ENCODE peak calls at places on chromosomes 12 and 14, in ten cellular contexts. One of them, this sample, is unnamed. For H3K4me1, the result is how much of the 10 kb centered on the place peaks cover.

GRCh38 chr12:118189761-118190181 is 53.8 kb downstream of the PEBP1 start:
- DNase-seq in aorta: peak
- DNase-seq in astrocyte: peak
- DNase-seq in neuronal stem cell: peak
- DNase-seq in uterus: no peak
- DNase-seq in naive thymus-derived CD4-positive, alpha-beta T cell: no peak
- DNase-seq in CD8-positive, alpha-beta T cell: no peak
- DNase-seq in cardiac muscle cell: peak
- DNase-seq in hepatocyte: peak
- DNase-seq in mammary epithelial cell: peak
- DNase-seq in this sample: no peak

GRCh38 chr12:44558340-44559100 is 317.6 kb downstream of the NELL2 start:
- DNase-seq in uterus: no peak
- DNase-seq in naive thymus-derived CD4-positive, alpha-beta T cell: no peak
- DNase-seq in aorta: no peak
- DNase-seq in mammary epithelial cell: no peak
- DNase-seq in CD8-positive, alpha-beta T cell: no peak
- DNase-seq in astrocyte: no peak
- DNase-seq in cardiac muscle cell: no peak
- DNase-seq in hepatocyte: no peak
- DNase-seq in neuronal stem cell: no peak
- DNase-seq in this sample: no peak

GRCh38 chr12:108305520-108305919 is 33.6 kb downstream of the CMKLR1 start:
- DNase-seq in hepatocyte: peak
- DNase-seq in naive thymus-derived CD4-positive, alpha-beta T cell: no peak
- DNase-seq in aorta: peak
- DNase-seq in neuronal stem cell: no peak
- DNase-seq in astrocyte: peak
- DNase-seq in cardiac muscle cell: peak
- DNase-seq in mammary epithelial cell: peak
- DNase-seq in uterus: peak
- DNase-seq in CD8-positive, alpha-beta T cell: no peak
- DNase-seq in this sample: no peak

GRCh38 chr12:79016181-79016580 is 151.6 kb downstream of the SYT1 start:
- DNase-seq in cardiac muscle cell: no peak
- DNase-seq in mammary epithelial cell: no peak
- DNase-seq in CD8-positive, alpha-beta T cell: no peak
- DNase-seq in aorta: no peak
- DNase-seq in uterus: no peak
- DNase-seq in neuronal stem cell: no peak
- DNase-seq in naive thymus-derived CD4-positive, alpha-beta T cell: no peak
- DNase-seq in astrocyte: no peak
- DNase-seq in hepatocyte: no peak
- DNase-seq in this sample: no peak

GRCh38 chr14:77107228-77107627 is 9.2 kb downstream of the CIPC start:
- DNase-seq in uterus: no peak
- DNase-seq in astrocyte: no peak
- DNase-seq in hepatocyte: no peak
- DNase-seq in mammary epithelial cell: no peak
- DNase-seq in neuronal stem cell: no peak
- DNase-seq in naive thymus-derived CD4-positive, alpha-beta T cell: no peak
- DNase-seq in CD8-positive, alpha-beta T cell: no peak
- DNase-seq in cardiac muscle cell: peak
- DNase-seq in aorta: no peak
- DNase-seq in this sample: no peak

GRCh38 chr14:53900499-53900898 is 56.1 kb downstream of the BMP4 start:
- DNase-seq in CD8-positive, alpha-beta T cell: no peak
- DNase-seq in naive thymus-derived CD4-positive, alpha-beta T cell: no peak
- DNase-seq in cardiac muscle cell: peak
- DNase-seq in uterus: peak
- DNase-seq in hepatocyte: no peak
- DNase-seq in mammary epithelial cell: no peak
- DNase-seq in aorta: no peak
- DNase-seq in astrocyte: no peak
- DNase-seq in neuronal stem cell: no peak
- DNase-seq in this sample: no peak

GRCh38 chr14:92513204-92513965 is at the start of gene RIN3:
- DNase-seq in uterus: peak
- DNase-seq in astrocyte: peak
- DNase-seq in hepatocyte: peak
- DNase-seq in cardiac muscle cell: peak
- DNase-seq in CD8-positive, alpha-beta T cell: peak
- DNase-seq in aorta: peak
- DNase-seq in naive thymus-derived CD4-positive, alpha-beta T cell: peak
- DNase-seq in neuronal stem cell: peak
- DNase-seq in mammary epithelial cell: peak
- DNase-seq in this sample: peak

GRCh38 chr14:71179046-71179445 is 271.8 kb downstream of the PCNX1 start:
- DNase-seq in hepatocyte: no peak
- DNase-seq in uterus: no peak
- DNase-seq in aorta: no peak
- DNase-seq in CD8-positive, alpha-beta T cell: no peak
- DNase-seq in neuronal stem cell: no peak
- DNase-seq in astrocyte: no peak
- DNase-seq in cardiac muscle cell: no peak
- DNase-seq in naive thymus-derived CD4-positive, alpha-beta T cell: no peak
- DNase-seq in mammary epithelial cell: no peak
- DNase-seq in this sample: no peak

GRCh38 chr14:68781161-68782021 is 11.5 kb downstream of the ZFP36L1 start:
- DNase-seq in neuronal stem cell: no peak
- DNase-seq in cardiac muscle cell: no peak
- DNase-seq in uterus: peak
- DNase-seq in CD8-positive, alpha-beta T cell: peak
- DNase-seq in aorta: no peak
- DNase-seq in hepatocyte: peak
- DNase-seq in naive thymus-derived CD4-positive, alpha-beta T cell: peak
- DNase-seq in astrocyte: no peak
- DNase-seq in mammary epithelial cell: no peak
- DNase-seq in this sample: no peak

GRCh38 chr12:122003646-122004611 is 17.8 kb upstream of the BCL7A start:
- DNase-seq in neuronal stem cell: no peak
- DNase-seq in hepatocyte: no peak
- DNase-seq in aorta: peak
- DNase-seq in cardiac muscle cell: peak
- DNase-seq in naive thymus-derived CD4-positive, alpha-beta T cell: no peak
- DNase-seq in astrocyte: peak
- DNase-seq in CD8-positive, alpha-beta T cell: no peak
- DNase-seq in mammary epithelial cell: no peak
- DNase-seq in uterus: no peak
- DNase-seq in this sample: no peak

GRCh38 chr12:9751204-9752144 is 9.2 kb downstream of the CD69 start:
- DNase-seq in astrocyte: no peak
- DNase-seq in naive thymus-derived CD4-positive, alpha-beta T cell: peak
- DNase-seq in cardiac muscle cell: peak
- DNase-seq in neuronal stem cell: no peak
- DNase-seq in CD8-positive, alpha-beta T cell: no peak
- DNase-seq in uterus: no peak
- DNase-seq in mammary epithelial cell: peak
- DNase-seq in hepatocyte: no peak
- DNase-seq in aorta: no peak
- DNase-seq in this sample: no peak
- H3K4me3 ChIP-seq in astrocyte: no peak
- H3K4me3 ChIP-seq in naive thymus-derived CD4-positive, alpha-beta T cell: no peak
- H3K4me3 ChIP-seq in cardiac muscle cell: no peak
- H3K4me3 ChIP-seq in neuronal stem cell: no peak
- H3K4me3 ChIP-seq in CD8-positive, alpha-beta T cell: no peak
- H3K4me3 ChIP-seq in uterus: peak
- H3K4me3 ChIP-seq in mammary epithelial cell: no peak
- H3K4me3 ChIP-seq in hepatocyte: no peak
- H3K4me3 ChIP-seq in aorta: no peak
- H3K4me3 ChIP-seq in this sample: no peak

GRCh38 chr12:94267530-94267877 is 119.1 kb downstream of the PLXNC1 start:
- DNase-seq in cardiac muscle cell: no peak
- DNase-seq in uterus: peak
- DNase-seq in aorta: no peak
- DNase-seq in astrocyte: no peak
- DNase-seq in hepatocyte: no peak
- DNase-seq in neuronal stem cell: no peak
- DNase-seq in mammary epithelial cell: no peak
- DNase-seq in CD8-positive, alpha-beta T cell: no peak
- DNase-seq in naive thymus-derived CD4-positive, alpha-beta T cell: no peak
- DNase-seq in this sample: peak

GRCh38 chr12:94265966-94266365 is 117.6 kb downstream of the PLXNC1 start:
- DNase-seq in mammary epithelial cell: no peak
- DNase-seq in neuronal stem cell: no peak
- DNase-seq in naive thymus-derived CD4-positive, alpha-beta T cell: no peak
- DNase-seq in CD8-positive, alpha-beta T cell: no peak
- DNase-seq in hepatocyte: no peak
- DNase-seq in uterus: no peak
- DNase-seq in astrocyte: no peak
- DNase-seq in aorta: no peak
- DNase-seq in cardiac muscle cell: no peak
- DNase-seq in this sample: no peak

GRCh38 chr12:94266796-94267529 is 118.6 kb downstream of the PLXNC1 start:
- DNase-seq in cardiac muscle cell: peak
- DNase-seq in CD8-positive, alpha-beta T cell: no peak
- DNase-seq in neuronal stem cell: no peak
- DNase-seq in aorta: no peak
- DNase-seq in mammary epithelial cell: no peak
- DNase-seq in naive thymus-derived CD4-positive, alpha-beta T cell: no peak
- DNase-seq in uterus: peak
- DNase-seq in hepatocyte: no peak
- DNase-seq in astrocyte: peak
- DNase-seq in this sample: no peak

GRCh38 chr12:94265521-94265920 is 117.1 kb downstream of the PLXNC1 start:
- DNase-seq in cardiac muscle cell: no peak
- DNase-seq in mammary epithelial cell: no peak
- DNase-seq in hepatocyte: no peak
- DNase-seq in uterus: no peak
- DNase-seq in astrocyte: no peak
- DNase-seq in aorta: no peak
- DNase-seq in CD8-positive, alpha-beta T cell: no peak
- DNase-seq in naive thymus-derived CD4-positive, alpha-beta T cell: no peak
- DNase-seq in neuronal stem cell: no peak
- DNase-seq in this sample: no peak

GRCh38 chr12:94266390-94266789 is 118.0 kb downstream of the PLXNC1 start:
- DNase-seq in hepatocyte: no peak
- DNase-seq in naive thymus-derived CD4-positive, alpha-beta T cell: no peak
- DNase-seq in aorta: no peak
- DNase-seq in CD8-positive, alpha-beta T cell: no peak
- DNase-seq in cardiac muscle cell: no peak
- DNase-seq in uterus: no peak
- DNase-seq in mammary epithelial cell: no peak
- DNase-seq in neuronal stem cell: no peak
- DNase-seq in astrocyte: no peak
- DNase-seq in this sample: no peak
- H3K4me1 ChIP-seq in hepatocyte: under half
- H3K4me1 ChIP-seq in naive thymus-derived CD4-positive, alpha-beta T cell: under half
- H3K4me1 ChIP-seq in aorta: under half
- H3K4me1 ChIP-seq in CD8-positive, alpha-beta T cell: under half
- H3K4me1 ChIP-seq in cardiac muscle cell: under half
- H3K4me1 ChIP-seq in uterus: under half
- H3K4me1 ChIP-seq in mammary epithelial cell: under half
- H3K4me1 ChIP-seq in neuronal stem cell: under half
- H3K4me1 ChIP-seq in astrocyte: under half
- H3K4me1 ChIP-seq in this sample: under half

GRCh38 chr12:130627175-130627574 is 88.9 kb downstream of the RIMBP2 start:
- DNase-seq in neuronal stem cell: no peak
- DNase-seq in astrocyte: no peak
- DNase-seq in mammary epithelial cell: no peak
- DNase-seq in naive thymus-derived CD4-positive, alpha-beta T cell: no peak
- DNase-seq in hepatocyte: no peak
- DNase-seq in uterus: no peak
- DNase-seq in cardiac muscle cell: no peak
- DNase-seq in CD8-positive, alpha-beta T cell: no peak
- DNase-seq in aorta: peak
- DNase-seq in this sample: no peak
- H3K4me3 ChIP-seq in neuronal stem cell: no peak
- H3K4me3 ChIP-seq in astrocyte: no peak
- H3K4me3 ChIP-seq in mammary epithelial cell: no peak
- H3K4me3 ChIP-seq in naive thymus-derived CD4-positive, alpha-beta T cell: no peak
- H3K4me3 ChIP-seq in hepatocyte: no peak
- H3K4me3 ChIP-seq in uterus: no peak
- H3K4me3 ChIP-seq in cardiac muscle cell: no peak
- H3K4me3 ChIP-seq in CD8-positive, alpha-beta T cell: no peak
- H3K4me3 ChIP-seq in aorta: no peak
- H3K4me3 ChIP-seq in this sample: no peak

GRCh38 chr14:105196228-105196960 is 15.3 kb upstream of the NUDT14 start:
- DNase-seq in naive thymus-derived CD4-positive, alpha-beta T cell: no peak
- DNase-seq in aorta: no peak
- DNase-seq in hepatocyte: no peak
- DNase-seq in cardiac muscle cell: no peak
- DNase-seq in neuronal stem cell: peak
- DNase-seq in astrocyte: no peak
- DNase-seq in CD8-positive, alpha-beta T cell: no peak
- DNase-seq in mammary epithelial cell: no peak
- DNase-seq in uterus: no peak
- DNase-seq in this sample: no peak

GRCh38 chr14:105197274-105197673 is 16.2 kb upstream of the NUDT14 start:
- DNase-seq in neuronal stem cell: peak
- DNase-seq in naive thymus-derived CD4-positive, alpha-beta T cell: no peak
- DNase-seq in aorta: no peak
- DNase-seq in CD8-positive, alpha-beta T cell: no peak
- DNase-seq in uterus: no peak
- DNase-seq in cardiac muscle cell: peak
- DNase-seq in astrocyte: peak
- DNase-seq in mammary epithelial cell: peak
- DNase-seq in hepatocyte: peak
- DNase-seq in this sample: no peak

GRCh38 chr14:105193916-105194782 is 13.0 kb upstream of the NUDT14 start:
- DNase-seq in astrocyte: no peak
- DNase-seq in hepatocyte: peak
- DNase-seq in mammary epithelial cell: no peak
- DNase-seq in uterus: no peak
- DNase-seq in naive thymus-derived CD4-positive, alpha-beta T cell: peak
- DNase-seq in aorta: no peak
- DNase-seq in CD8-positive, alpha-beta T cell: no peak
- DNase-seq in cardiac muscle cell: peak
- DNase-seq in neuronal stem cell: no peak
- DNase-seq in this sample: no peak

GRCh38 chr14:105195051-105195450 is 13.9 kb upstream of the NUDT14 start:
- DNase-seq in cardiac muscle cell: no peak
- DNase-seq in neuronal stem cell: no peak
- DNase-seq in CD8-positive, alpha-beta T cell: no peak
- DNase-seq in astrocyte: no peak
- DNase-seq in aorta: no peak
- DNase-seq in hepatocyte: no peak
- DNase-seq in naive thymus-derived CD4-positive, alpha-beta T cell: no peak
- DNase-seq in uterus: no peak
- DNase-seq in mammary epithelial cell: no peak
- DNase-seq in this sample: no peak

DNA sequence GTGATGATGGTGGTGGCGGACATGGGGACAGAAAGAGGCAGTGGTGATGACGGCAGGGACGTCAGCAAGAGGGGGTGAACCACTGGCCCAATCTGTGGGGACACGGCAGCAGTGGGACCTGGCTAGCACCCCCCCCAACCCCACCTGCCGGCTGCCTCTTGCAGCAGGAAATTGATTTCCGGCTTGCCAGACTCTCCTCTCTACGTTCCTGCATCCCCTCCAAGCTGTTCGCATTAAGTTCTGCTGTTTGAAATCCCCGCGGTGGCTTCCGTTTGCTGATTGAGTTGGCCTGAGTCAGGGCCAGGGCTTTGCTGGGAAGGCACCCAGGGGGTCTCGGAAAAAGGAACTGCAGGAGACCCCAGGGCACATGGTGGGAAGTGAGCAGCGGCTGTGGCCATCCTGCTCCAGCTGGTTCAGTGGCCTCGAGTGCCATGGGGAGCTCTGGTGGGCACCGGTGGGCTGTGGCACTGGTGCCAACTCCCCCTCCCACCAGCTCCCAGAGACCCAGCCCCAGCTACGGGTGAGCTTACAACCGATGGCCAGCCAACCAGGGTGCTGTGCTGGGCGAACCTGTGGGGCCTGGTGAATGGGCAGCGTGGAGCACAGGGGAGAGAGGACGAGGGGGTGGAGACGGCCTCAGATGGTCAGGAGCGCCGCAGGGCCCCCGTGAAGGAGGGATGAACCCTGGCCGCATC is 14.6 kb upstream of the NUDT14 start:
- DNase-seq in CD8-positive, alpha-beta T cell: no peak
- DNase-seq in neuronal stem cell: peak
- DNase-seq in hepatocyte: no peak
- DNase-seq in astrocyte: no peak
- DNase-seq in uterus: no peak
- DNase-seq in cardiac muscle cell: peak
- DNase-seq in mammary epithelial cell: no peak
- DNase-seq in aorta: no peak
- DNase-seq in naive thymus-derived CD4-positive, alpha-beta T cell: peak
- DNase-seq in this sample: no peak
- H3K4me1 ChIP-seq in CD8-positive, alpha-beta T cell: under half
- H3K4me1 ChIP-seq in neuronal stem cell: under half
- H3K4me1 ChIP-seq in hepatocyte: under half
- H3K4me1 ChIP-seq in astrocyte: under half
- H3K4me1 ChIP-seq in uterus: under half
- H3K4me1 ChIP-seq in cardiac muscle cell: under half
- H3K4me1 ChIP-seq in mammary epithelial cell: under half
- H3K4me1 ChIP-seq in aorta: under half
- H3K4me1 ChIP-seq in naive thymus-derived CD4-positive, alpha-beta T cell: under half
- H3K4me1 ChIP-seq in this sample: under half